ENCODE peak calls at places on chromosome 7, in nine cellular contexts. I is naive B cell; Y is NCI-H2081; T is astrocyte of the spinal cord; A is stimulated activated CD8-positive, alpha-beta memory T cell treated with anti-CD3 and anti-CD28 coated beads, Interleukin-2, amount 100 ng/mL, for 1 hour; L is NCI-H1105; R is fibroblast of lung; D is left colon; O is activated effector memory CD4-positive, alpha-beta T cell treated with anti-CD3 and anti-CD28 coated beads, Interleukin-2, amount 50 U/mL, for 16 hours. B is an unnamed sample.

GRCh38 chr7:117229350-117229749 is 93.5 kb downstream of the WNT2 start:
- DNase-seq in I (no peak), Y (no peak), T (no peak), A (no peak), L (no peak), R (peak; percentile 18), D (no peak), O (no peak), B (peak; percentile 93)

GRCh38 chr7:37765872-37766525 is 82.4 kb upstream of the NME8 start:
- DNase-seq in I (peak; percentile 5), Y (no peak), T (no peak), A (no peak), L (no peak), R (no peak), D (no peak), O (no peak), B (no peak)

GRCh38 chr7:3439333-3440030 is 138.4 kb downstream of the SDK1 start:
- DNase-seq in I (no peak), Y (no peak), T (peak; percentile 94), A (no peak), L (no peak), R (peak; percentile 99), D (no peak), O (no peak), B (peak; percentile 99)

GRCh38 chr7:148838905-148839304 is 45.2 kb downstream of the EZH2 start:
- DNase-seq in I (peak; percentile 39), Y (no peak), T (no peak), A (no peak), L (no peak), R (no peak), D (no peak), O (no peak), B (no peak)

GRCh38 chr7:95684037-95684436 is 87.7 kb upstream of the PDK4 start:
- DNase-seq in I (no peak), Y (peak; percentile 59), T (peak; percentile 47), A (no peak), L (no peak), R (peak; percentile 77), D (no peak), O (no peak), B (peak; percentile 30)

GRCh38 chr7:78149787-78150186 is 351.2 kb downstream of the PHTF2 start:
- DNase-seq in I (no peak), Y (no peak), T (peak; percentile 72), A (no peak), L (no peak), R (peak; percentile 89), D (no peak), O (no peak), B (peak; percentile 85)

GRCh38 chr7:29955799-29956476 is 33.7 kb downstream of the SCRN1 start:
- DNase-seq in I (peak; percentile 21), Y (no peak), T (no peak), A (no peak), L (no peak), R (no peak), D (peak; percentile 15), O (no peak), B (no peak)

GRCh38 chr7:84042110-84042539 is 152.5 kb downstream of the SEMA3A start:
- DNase-seq in I (no peak), Y (no peak), T (peak; percentile 83), A (no peak), L (no peak), R (peak; percentile 92), D (no peak), O (no peak), B (peak; percentile 84)

GRCh38 chr7:37083311-37084096 is 359.2 kb upstream of the AOAH start:
- DNase-seq in I (no peak), Y (no peak), T (peak; percentile 3), A (no peak), L (no peak), R (peak; percentile 27), D (no peak), O (no peak), B (peak; percentile 46)

GRCh38 chr7:63077841-63078240 is 920.8 kb upstream of the ZNF722 start:
- DNase-seq in I (no peak), Y (no peak), T (no peak), A (no peak), L (no peak), R (no peak), D (no peak), O (no peak), B (no peak)

GRCh38 chr7:51265066-51265907 is 51.3 kb downstream of the COBL start:
- DNase-seq in I (no peak), Y (no peak), T (no peak), A (no peak), L (no peak), R (no peak), D (peak; percentile 70), O (no peak), B (no peak)

GRCh38 chr7:48173983-48174382 is 2.7 kb downstream of the ABCA13 start:
- DNase-seq in I (no peak), Y (no peak), T (peak; percentile 83), A (no peak), L (no peak), R (no peak), D (no peak), O (no peak), B (peak; percentile 30)

GRCh38 chr7:151692721-151693120 is 173.0 kb upstream of the RHEB start:
- DNase-seq in I (no peak), Y (peak; percentile 84), T (no peak), A (no peak), L (no peak), R (no peak), D (no peak), O (no peak), B (no peak)

GRCh38 chr7:155839461-155839860 is 27.2 kb upstream of the SHH start:
- DNase-seq in I (no peak), Y (no peak), T (no peak), A (no peak), L (no peak), R (no peak), D (no peak), O (no peak), B (no peak)

GRCh38 chr7:83684928-83685327 is 36.0 kb upstream of the SEMA3E start:
- DNase-seq in I (no peak), Y (no peak), T (no peak), A (no peak), L (no peak), R (no peak), D (no peak), O (no peak), B (no peak)

GRCh38 chr7:103951311-103951710 is 38.1 kb downstream of the RELN start:
- DNase-seq in I (no peak), Y (no peak), T (no peak), A (no peak), L (no peak), R (no peak), D (no peak), O (no peak), B (no peak)

GRCh38 chr7:33886100-33886623 is 19.2 kb upstream of the BMPER start:
- DNase-seq in I (no peak), Y (peak; percentile 23), T (no peak), A (no peak), L (no peak), R (no peak), D (no peak), O (no peak), B (peak; percentile 35)

GRCh38 chr7:51255536-51256243 is 60.9 kb downstream of the COBL start:
- DNase-seq in I (no peak), Y (no peak), T (no peak), A (no peak), L (no peak), R (no peak), D (no peak), O (no peak), B (no peak)

GRCh38 chr7:123366991-123367390 is 167.2 kb upstream of the SLC13A1 start:
- DNase-seq in I (no peak), Y (no peak), T (no peak), A (no peak), L (peak; percentile 53), R (no peak), D (no peak), O (no peak), B (no peak)

GRCh38 chr7:138186951-138187351 is 110.7 kb downstream of the AKR1D1 start:
- DNase-seq in I (no peak), Y (no peak), T (peak; percentile 93), A (no peak), L (no peak), R (no peak), D (no peak), O (no peak), B (peak; percentile 4)

GRCh38 chr7:116271980-116272886 is 61.9 kb downstream of the TES start:
- DNase-seq in I (no peak), Y (no peak), T (peak; percentile 95), A (no peak), L (no peak), R (peak; percentile 98), D (no peak), O (no peak), B (peak; percentile 98)

GRCh38 chr7:2643386-2644229 is 11.8 kb downstream of the TTYH3 start:
- DNase-seq in I (no peak), Y (no peak), T (no peak), A (no peak), L (no peak), R (no peak), D (peak; percentile 30), O (no peak), B (no peak)

GRCh38 chr7:26944486-26944885 is 80.1 kb upstream of the SKAP2 start:
- DNase-seq in I (no peak), Y (peak; percentile 61), T (no peak), A (no peak), L (peak; percentile 58), R (no peak), D (no peak), O (no peak), B (no peak)

GRCh38 chr7:105799677-105800076 is 76.7 kb downstream of the ATXN7L1 start:
- DNase-seq in I (no peak), Y (no peak), T (no peak), A (no peak), L (no peak), R (no peak), D (no peak), O (no peak), B (peak; percentile 28)

GRCh38 chr7:50795253-50795652 is 12.6 kb upstream of the GRB10 start:
- DNase-seq in I (no peak), Y (no peak), T (no peak), A (no peak), L (no peak), R (no peak), D (no peak), O (no peak), B (no peak)

GRCh38 chr7:51354434-51354833 is 37.8 kb upstream of the COBL start:
- DNase-seq in I (no peak), Y (no peak), T (no peak), A (no peak), L (no peak), R (no peak), D (no peak), O (no peak), B (no peak)

GRCh38 chr7:29413511-29414178 is 150.0 kb upstream of the PRR15 start:
- DNase-seq in I (no peak), Y (no peak), T (no peak), A (no peak), L (no peak), R (no peak), D (no peak), O (no peak), B (no peak)

GRCh38 chr7:2301510-2301860 is 12.8 kb downstream of the SNX8 start:
- DNase-seq in I (no peak), Y (no peak), T (no peak), A (no peak), L (no peak), R (no peak), D (no peak), O (no peak), B (no peak)

GRCh38 chr7:2082357-2083038 is 150.2 kb downstream of the MAD1L1 start:
- DNase-seq in I (no peak), Y (no peak), T (peak; percentile 77), A (no peak), L (no peak), R (peak; percentile 76), D (no peak), O (no peak), B (peak; percentile 92)

GRCh38 chr7:66967029-66967428 is 28.4 kb downstream of the SBDS start:
- DNase-seq in I (no peak), Y (no peak), T (no peak), A (no peak), L (no peak), R (no peak), D (no peak), O (no peak), B (no peak)

B was measured in IMR-90.